ENCODE peak calls at places on chromosomes 7 and 10, in nine cellular contexts. K is choroid plexus epithelial cell; L is naive thymus-derived CD8-positive, alpha-beta T cell; Y is stimulated activated naive CD8-positive, alpha-beta T cell treated with anti-CD3 and anti-CD28 coated beads, Interleukin-15, Interleukin-2, amounts not matched to agents 100 U/mL and 50 U/mL, for 24 hours; M is GM23248; Q is NCI-H345; H is CD8-positive, alpha-beta memory T cell; V is T-helper 17 cell; W is midbrain. S is an unnamed sample.

GRCh38 chr7:131649003-131649541 is 92.6 kb upstream of the PODXL start:
- DNase-seq in Y (no peak), K (no peak), H (no peak), Q (no peak), L (no peak), M (peak; percentile 51), V (no peak), W (no peak), S (no peak)

GRCh38 chr10:120514959-120515358 is 57.9 kb downstream of the PLPP4 start:
- DNase-seq in K (no peak), L (no peak), Q (no peak), V (no peak), W (no peak), H (no peak), M (no peak), Y (no peak), S (no peak)

GRCh38 chr7:3922175-3922635 is 621.2 kb downstream of the SDK1 start:
- DNase-seq in H (no peak), L (no peak), Q (peak; percentile 4), V (no peak), K (peak; percentile 93), W (peak; percentile 49), Y (no peak), M (peak; percentile 66), S (no peak)

GRCh38 chr10:103748020-103748419 is 107.4 kb downstream of the SH3PXD2A start:
- DNase-seq in Y (no peak), W (no peak), V (no peak), M (no peak), K (no peak), Q (no peak), H (no peak), L (no peak), S (no peak)

GRCh38 chr10:62895058-62895457 is 78.9 kb upstream of the EGR2 start:
- DNase-seq in Y (no peak), H (no peak), V (no peak), L (no peak), K (peak; percentile 14), Q (no peak), W (no peak), M (peak; percentile 82), S (no peak)

GRCh38 chr10:70000262-70000661 is 52.4 kb upstream of the MACROH2A2 start:
- DNase-seq in K (no peak), Q (no peak), Y (no peak), W (no peak), L (no peak), V (no peak), M (no peak), H (no peak), S (no peak)

GRCh38 chr7:151038951-151039849 is 9.1 kb upstream of the ASIC3 start:
- DNase-seq in K (peak; percentile 91), H (no peak), L (no peak), W (no peak), Q (peak; percentile 26), M (peak; percentile 97), Y (peak; percentile 89), V (peak; percentile 32), S (peak; percentile 71)

GRCh38 chr10:75525646-75526045 is 94.2 kb downstream of the LRMDA start:
- DNase-seq in W (no peak), K (no peak), Q (no peak), L (no peak), M (peak; percentile 50), Y (no peak), H (no peak), V (no peak), S (no peak)

GRCh38 chr10:131657318-131657984 is 243.4 kb upstream of the PPP2R2D start:
- DNase-seq in K (no peak), M (no peak), W (no peak), Y (no peak), H (no peak), V (no peak), L (no peak), Q (no peak), S (no peak)

GRCh38 chr10:43781480-43782361 is 133.0 kb upstream of the ZNF32 start:
- DNase-seq in Y (peak; percentile 59), V (no peak), Q (no peak), W (no peak), L (no peak), M (no peak), H (no peak), K (no peak), S (no peak)

S was measured in lower lobe of right lung.